ENCODE peak calls at places on chromosomes 6 and 20, in six cellular contexts. N, Z, C, I, B and L are unnamed samples.

GRCh38 chr6:50025258-50025657 is 3.5 kb upstream of the DEFB110 start:
- DNase-seq in C (no peak), I (no peak), B (no peak), Z (no peak), N (no peak), L (no peak)

GRCh38 chr20:444862-445426 is 17.4 kb downstream of the TBC1D20 start:
- DNase-seq in C (peak), I (no peak), N (peak), Z (peak), B (no peak), L (no peak)

GRCh38 chr20:61979090-61979489 is 86.6 kb downstream of the TAF4 start:
- DNase-seq in N (no peak), Z (no peak), B (no peak), I (no peak), C (no peak), L (no peak)

GRCh38 chr6:170045981-170046667 is 244.8 kb downstream of the DLL1 start:
- DNase-seq in I (no peak), N (no peak), B (no peak), C (no peak), Z (no peak), L (no peak)

GRCh38 chr6:170130771-170131241 is 160.1 kb downstream of the DLL1 start:
- DNase-seq in B (peak), Z (no peak), I (no peak), N (no peak), C (no peak), L (no peak)

GRCh38 chr20:62398120-62398821 is 8.8 kb downstream of the CABLES2 start:
- DNase-seq in Z (no peak), I (no peak), C (no peak), B (no peak), N (no peak), L (no peak)

GRCh38 chr6:14665827-14666724 is 548.5 kb downstream of the CD83 start:
- DNase-seq in Z (peak), B (no peak), N (peak), C (peak), I (no peak), L (peak)

GRCh38 chr6:15493437-15494168 is 169.2 kb downstream of the DTNBP1 start:
- DNase-seq in Z (no peak), N (peak), B (no peak), I (no peak), C (peak), L (no peak)

GRCh38 chr20:46192376-46192944 is 74.3 kb downstream of the CD40 start:
- DNase-seq in C (no peak), B (peak), Z (no peak), N (no peak), I (no peak), L (no peak)

GRCh38 chr6:170186909-170187668 is 103.8 kb downstream of the DLL1 start:
- DNase-seq in N (no peak), I (no peak), C (no peak), B (no peak), Z (no peak), L (no peak)

GRCh38 chr6:27775796-27776184 is 136.4 kb downstream of the OR2B2 start:
- DNase-seq in C (no peak), Z (no peak), I (no peak), N (no peak), B (no peak), L (no peak)

GRCh38 chr20:14065774-14066173 is 70.5 kb downstream of the MACROD2 start:
- DNase-seq in B (no peak), I (no peak), Z (no peak), N (no peak), C (no peak), L (no peak)

GRCh38 chr6:107152633-107153032 is 37.3 kb upstream of the BEND3 start:
- DNase-seq in B (no peak), I (no peak), C (no peak), N (no peak), Z (no peak), L (no peak)

GRCh38 chr6:153568601-153569000 is 437.5 kb upstream of the RGS17 start:
- DNase-seq in Z (peak), N (peak), B (no peak), I (no peak), C (peak), L (no peak)

GRCh38 chr6:14727494-14728395 is 518.1 kb upstream of the JARID2 start:
- DNase-seq in C (no peak), Z (no peak), I (no peak), B (no peak), N (no peak), L (no peak)

GRCh38 chr20:32474967-32475819 is 109.9 kb downstream of the NOL4L start:
- DNase-seq in C (peak), I (peak), N (peak), B (peak), Z (peak), L (peak)

GRCh38 chr20:12695937-12696336 is 312.8 kb upstream of the SPTLC3 start:
- DNase-seq in N (no peak), B (no peak), Z (no peak), I (no peak), C (no peak), L (no peak)

GRCh38 chr6:42467651-42468050 is 15.9 kb upstream of the TRERF1 start:
- DNase-seq in C (no peak), B (no peak), Z (no peak), I (no peak), N (no peak), L (no peak)

GRCh38 chr6:3309391-3310050 is 50.8 kb downstream of the PSMG4 start:
- DNase-seq in I (no peak), C (no peak), N (no peak), B (no peak), Z (no peak), L (no peak)

GRCh38 chr6:17615794-17616193 is 15.7 kb downstream of the FAM8A1 start:
- DNase-seq in B (no peak), Z (no peak), C (no peak), N (no peak), I (no peak), L (no peak)

GRCh38 chr6:27472182-27472616 is 706 bp downstream of the ZNF184 start:
- DNase-seq in C (peak), Z (peak), I (no peak), N (peak), B (no peak), L (no peak)

GRCh38 chr6:91788501-91788900 is 1201.6 kb upstream of the MAP3K7 start:
- DNase-seq in I (no peak), B (no peak), Z (no peak), C (no peak), N (no peak), L (no peak)

GRCh38 chr6:125739364-125739763 is 10.1 kb upstream of the HEY2 start:
- DNase-seq in I (no peak), B (no peak), N (no peak), Z (no peak), C (no peak), L (no peak)

GRCh38 chr20:45365444-45365970 is 2.6 kb downstream of the SYS1 start:
- DNase-seq in N (no peak), I (no peak), Z (no peak), B (no peak), C (no peak), L (no peak)

GRCh38 chr20:23147964-23148720 is 62.0 kb upstream of the CD93 start:
- DNase-seq in C (peak), I (no peak), N (peak), B (peak), Z (peak), L (peak)

GRCh38 chr6:158047120-158047518 is 65.5 kb downstream of the SYNJ2 start:
- DNase-seq in B (no peak), C (peak), I (no peak), Z (no peak), N (peak), L (no peak)

GRCh38 chr20:49775229-49775693 is 37.4 kb upstream of the SLC9A8 start:
- DNase-seq in C (peak), I (no peak), N (peak), Z (peak), B (no peak), L (no peak)

GRCh38 chr6:151958332-151958731 is 150.8 kb downstream of the ESR1 start:
- DNase-seq in C (peak), B (no peak), I (no peak), N (peak), Z (peak), L (peak)

GRCh38 chr20:19692100-19692499 is 66.0 kb upstream of the RIN2 start:
- DNase-seq in I (no peak), Z (peak), N (peak), B (no peak), C (peak), L (no peak)

GRCh38 chr20:29878281-29878741 is 1379.2 kb upstream of the DEFB115 start:
- DNase-seq in C (no peak), B (peak), N (no peak), Z (peak), I (no peak), L (no peak)

GRCh38 chr6:169968541-169969270 is 217.3 kb downstream of the ERMARD start:
- DNase-seq in Z (no peak), N (no peak), B (no peak), I (no peak), C (no peak), L (no peak)

GRCh38 chr6:112038268-112038667 is 15.6 kb upstream of the CCN6 start:
- DNase-seq in B (no peak), Z (peak), C (peak), N (peak), I (no peak), L (no peak)

GRCh38 chr20:9301129-9302072 is 213.0 kb upstream of the LAMP5 start:
- DNase-seq in B (no peak), Z (peak), I (no peak), N (peak), C (peak), L (peak)

GRCh38 chr6:146028250-146028789 is 542 bp upstream of the GRM1 start:
- DNase-seq in C (peak), I (peak), N (peak), B (peak), Z (peak), L (peak)

GRCh38 chr6:63615590-63615989 is 20.0 kb upstream of the PHF3 start:
- DNase-seq in Z (no peak), B (no peak), N (peak), C (no peak), I (no peak), L (no peak)
- TF ChIP-seq CTCF in Z (no peak), B (no peak), N (no peak), C (no peak), I (no peak), L (no peak)

GRCh38 chr6:161498359-161498758 is 224.5 kb upstream of the AGPAT4 start:
- DNase-seq in B (no peak), I (no peak), C (peak), N (peak), Z (peak), L (peak)
- TF ChIP-seq CTCF in B (peak), I (peak), C (peak), N (peak), Z (peak), L (peak)

GRCh38 chr6:131951576-131952230 is 531 bp upstream of the CCN2 start:
- DNase-seq in Z (no peak), I (no peak), C (no peak), B (no peak), N (peak), L (no peak)

GRCh38 chr6:131950767-131951575 is at the start of gene CCN2:
- DNase-seq in I (peak), C (peak), Z (peak), B (peak), N (peak), L (peak)

GRCh38 chr6:131949615-131949908 is 1.6 kb downstream of the CCN2 start:
- DNase-seq in Z (no peak), B (no peak), N (peak), C (peak), I (no peak), L (peak)

GRCh38 chr6:131948692-131949614 is 2.2 kb downstream of the CCN2 start:
- DNase-seq in B (no peak), Z (peak), N (peak), C (peak), I (no peak), L (no peak)

GRCh38 chr6:131949909-131950766 is 1.0 kb downstream of the CCN2 start:
- DNase-seq in B (peak), I (peak), C (peak), N (peak), Z (peak), L (peak)
- TF ChIP-seq CTCF in B (peak), I (peak), C (peak), N (peak), Z (peak), L (peak)

DNA sequence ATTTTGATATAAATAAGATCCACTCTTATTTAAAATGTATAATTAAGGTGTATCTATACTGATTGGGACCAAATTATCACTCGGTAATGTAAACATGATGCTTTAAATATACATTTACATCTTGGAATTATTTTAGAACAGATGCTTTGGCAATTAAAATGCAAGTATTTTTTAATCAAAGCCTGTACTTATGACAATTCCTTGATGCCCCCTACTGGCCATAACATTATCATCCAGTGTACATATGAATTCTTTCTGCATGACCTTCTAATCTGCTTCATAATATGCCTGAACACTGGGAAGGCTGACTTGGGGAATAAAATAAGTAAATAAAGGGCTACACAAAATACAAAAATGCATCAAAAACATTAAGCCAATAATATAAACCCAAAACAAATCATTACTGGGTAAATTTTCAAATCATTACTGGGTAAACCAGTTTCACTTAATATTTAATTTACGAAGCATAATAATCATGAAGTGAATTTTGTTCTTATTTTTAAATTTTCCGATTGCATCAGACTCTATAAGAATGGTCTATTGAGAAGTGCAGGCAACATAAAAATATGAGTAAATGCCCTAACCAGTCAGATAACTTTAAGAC is 65.1 kb downstream of the CGA start:
- DNase-seq in Z (peak), B (no peak), I (no peak), N (peak), C (peak), L (peak)
- TF ChIP-seq CTCF in Z (peak), B (peak), I (peak), N (peak), C (peak), L (peak)

DNA sequence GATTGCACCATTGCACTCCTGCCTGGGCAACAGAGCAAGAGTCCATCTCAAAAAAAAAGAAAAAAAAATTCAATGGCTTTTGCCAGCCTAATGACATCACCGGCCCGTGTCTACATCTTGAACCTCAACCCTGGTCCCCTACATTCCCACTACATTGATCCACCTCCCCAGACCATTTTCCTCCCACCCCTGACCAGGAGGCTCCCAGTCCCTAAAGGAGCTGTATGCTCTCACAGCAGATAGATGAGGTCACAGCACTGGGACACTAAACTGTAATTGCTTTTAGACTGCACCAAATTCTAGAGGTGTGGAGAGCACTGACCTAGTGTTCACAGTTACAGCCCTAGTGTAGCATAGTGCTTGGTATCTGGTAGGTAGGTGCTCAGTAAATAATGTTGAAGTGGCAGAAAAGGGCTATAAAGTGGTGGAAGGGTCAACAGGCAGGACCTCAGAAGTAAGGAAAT is 10.7 kb downstream of the TGIF2 start:
- DNase-seq in C (no peak), N (no peak), I (no peak), Z (no peak), B (no peak), L (no peak)
- TF ChIP-seq CTCF in C (no peak), N (no peak), I (no peak), Z (no peak), B (no peak), L (no peak)

GRCh38 chr6:108260126-108260808 is 573 bp downstream of the SNX3 start:
- DNase-seq in B (peak), Z (peak), I (no peak), N (peak), C (peak), L (no peak)

GRCh38 chr6:108263371-108263770 is 2.5 kb upstream of the SNX3 start:
- DNase-seq in Z (no peak), I (no peak), C (no peak), N (no peak), B (no peak), L (no peak)

DNA sequence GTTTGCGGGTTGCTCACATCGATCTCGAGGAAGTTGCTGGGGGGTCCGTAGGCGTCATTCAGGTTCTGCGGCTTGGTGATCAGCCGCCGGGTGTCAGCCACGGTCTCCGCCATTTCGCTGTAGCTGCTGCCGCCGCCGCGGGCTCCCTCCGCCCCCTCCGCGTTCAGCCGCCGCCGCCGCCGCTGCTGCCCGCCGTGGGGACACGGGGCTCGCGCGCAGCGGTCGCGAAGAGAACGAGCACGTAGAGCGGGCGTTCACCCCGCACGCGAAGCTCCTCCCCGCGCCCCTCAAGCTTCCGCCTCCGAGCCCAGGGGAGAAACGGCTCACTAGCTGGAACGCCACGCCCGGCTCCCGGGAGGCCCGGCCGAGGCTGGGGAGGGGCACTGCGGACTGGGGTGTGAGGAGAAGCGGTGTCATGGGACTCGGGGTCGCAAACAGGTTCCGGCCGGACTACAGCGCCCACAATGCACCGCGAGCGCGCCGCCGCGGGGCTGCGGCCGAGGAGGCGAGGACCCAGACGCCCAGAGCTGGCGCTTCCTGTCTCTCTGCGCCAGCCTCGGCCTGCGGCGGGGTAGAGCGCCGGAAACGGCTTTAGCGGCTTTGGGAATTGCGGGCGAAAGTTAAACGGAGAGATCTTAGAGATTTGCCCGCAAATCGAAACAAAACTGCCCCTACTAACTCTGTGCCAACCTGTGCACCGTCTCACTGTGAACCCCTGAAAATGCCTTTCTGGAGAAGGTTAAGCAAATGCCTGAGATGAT is at the start of gene SNX3:
- DNase-seq in B (peak), Z (peak), C (peak), N (peak), I (peak), L (peak)
- TF ChIP-seq CTCF in B (peak), Z (peak), C (no peak), N (peak), I (no peak), L (no peak)